ENCODE peak calls at places on chromosome 17, in seven cellular contexts. One of them, this sample, is unnamed.

GRCh38 chr17:45050680-45051059 is 762 bp downstream of the DCAKD start:
- DNase-seq in left ventricle myocardium inferior: no peak
- DNase-seq in iPS DF 6.9: no peak
- DNase-seq in cardiac muscle cell: no peak
- DNase-seq in thoracic aorta: no peak
- DNase-seq in heart right ventricle: no peak
- DNase-seq in aorta: no peak
- DNase-seq in this sample: no peak

GRCh38 chr17:75773808-75774470 is 8.9 kb upstream of the GALK1 start:
- DNase-seq in left ventricle myocardium inferior: no peak
- DNase-seq in iPS DF 6.9: no peak
- DNase-seq in cardiac muscle cell: no peak
- DNase-seq in thoracic aorta: no peak
- DNase-seq in heart right ventricle: no peak
- DNase-seq in aorta: no peak
- DNase-seq in this sample: no peak

GRCh38 chr17:83081561-83082201 is 2.3 kb downstream of the METRNL start:
- DNase-seq in left ventricle myocardium inferior: no peak
- DNase-seq in iPS DF 6.9: no peak
- DNase-seq in cardiac muscle cell: no peak
- DNase-seq in thoracic aorta: no peak
- DNase-seq in heart right ventricle: no peak
- DNase-seq in aorta: peak
- DNase-seq in this sample: no peak

GRCh38 chr17:41494524-41494923 is 4.8 kb upstream of the KRT36 start:
- DNase-seq in left ventricle myocardium inferior: no peak
- DNase-seq in iPS DF 6.9: no peak
- DNase-seq in cardiac muscle cell: no peak
- DNase-seq in thoracic aorta: no peak
- DNase-seq in heart right ventricle: no peak
- DNase-seq in aorta: peak
- DNase-seq in this sample: no peak

GRCh38 chr17:8941980-8942617 is 23.4 kb downstream of the PIK3R5 start:
- DNase-seq in left ventricle myocardium inferior: no peak
- DNase-seq in iPS DF 6.9: no peak
- DNase-seq in cardiac muscle cell: no peak
- DNase-seq in thoracic aorta: no peak
- DNase-seq in heart right ventricle: no peak
- DNase-seq in aorta: no peak
- DNase-seq in this sample: no peak

GRCh38 chr17:58232707-58233156 is 5.7 kb upstream of the LPO start:
- DNase-seq in left ventricle myocardium inferior: no peak
- DNase-seq in iPS DF 6.9: no peak
- DNase-seq in cardiac muscle cell: no peak
- DNase-seq in thoracic aorta: no peak
- DNase-seq in heart right ventricle: no peak
- DNase-seq in aorta: no peak
- DNase-seq in this sample: no peak

GRCh38 chr17:41894791-41895331 is 23.9 kb downstream of the ACLY start:
- DNase-seq in left ventricle myocardium inferior: no peak
- DNase-seq in iPS DF 6.9: no peak
- DNase-seq in cardiac muscle cell: no peak
- DNase-seq in thoracic aorta: no peak
- DNase-seq in heart right ventricle: no peak
- DNase-seq in aorta: no peak
- DNase-seq in this sample: no peak

GRCh38 chr17:65434878-65435277 is 126.6 kb downstream of the AXIN2 start:
- DNase-seq in left ventricle myocardium inferior: no peak
- DNase-seq in iPS DF 6.9: no peak
- DNase-seq in cardiac muscle cell: no peak
- DNase-seq in thoracic aorta: no peak
- DNase-seq in heart right ventricle: no peak
- DNase-seq in aorta: no peak
- DNase-seq in this sample: no peak

GRCh38 chr17:36935681-36936454 is 1.4 kb upstream of the LHX1 start:
- DNase-seq in left ventricle myocardium inferior: no peak
- DNase-seq in iPS DF 6.9: no peak
- DNase-seq in cardiac muscle cell: peak
- DNase-seq in thoracic aorta: no peak
- DNase-seq in heart right ventricle: no peak
- DNase-seq in aorta: no peak
- DNase-seq in this sample: no peak

GRCh38 chr17:8453326-8453725 is 17.6 kb downstream of the NDEL1 start:
- DNase-seq in left ventricle myocardium inferior: no peak
- DNase-seq in iPS DF 6.9: no peak
- DNase-seq in cardiac muscle cell: no peak
- DNase-seq in thoracic aorta: no peak
- DNase-seq in heart right ventricle: no peak
- DNase-seq in aorta: no peak
- DNase-seq in this sample: no peak

GRCh38 chr17:76570877-76571471 is 14.7 kb downstream of the ST6GALNAC2 start:
- DNase-seq in left ventricle myocardium inferior: no peak
- DNase-seq in iPS DF 6.9: no peak
- DNase-seq in cardiac muscle cell: no peak
- DNase-seq in thoracic aorta: no peak
- DNase-seq in heart right ventricle: no peak
- DNase-seq in aorta: no peak
- DNase-seq in this sample: no peak

GRCh38 chr17:12133183-12133582 is 112.5 kb downstream of the MAP2K4 start:
- DNase-seq in left ventricle myocardium inferior: no peak
- DNase-seq in iPS DF 6.9: no peak
- DNase-seq in cardiac muscle cell: no peak
- DNase-seq in thoracic aorta: no peak
- DNase-seq in heart right ventricle: no peak
- DNase-seq in aorta: no peak
- DNase-seq in this sample: no peak

GRCh38 chr17:78933959-78934568 is 8.9 kb upstream of the TIMP2 start:
- DNase-seq in left ventricle myocardium inferior: peak
- DNase-seq in iPS DF 6.9: no peak
- DNase-seq in cardiac muscle cell: peak
- DNase-seq in thoracic aorta: peak
- DNase-seq in heart right ventricle: peak
- DNase-seq in aorta: peak
- DNase-seq in this sample: peak

GRCh38 chr17:39487946-39488345 is 26.7 kb downstream of the CDK12 start:
- DNase-seq in left ventricle myocardium inferior: no peak
- DNase-seq in iPS DF 6.9: no peak
- DNase-seq in cardiac muscle cell: no peak
- DNase-seq in thoracic aorta: no peak
- DNase-seq in heart right ventricle: no peak
- DNase-seq in aorta: no peak
- DNase-seq in this sample: no peak

GRCh38 chr17:7361906-7362305 is 7.0 kb downstream of the TMEM95 start:
- DNase-seq in left ventricle myocardium inferior: no peak
- DNase-seq in iPS DF 6.9: no peak
- DNase-seq in cardiac muscle cell: no peak
- DNase-seq in thoracic aorta: no peak
- DNase-seq in heart right ventricle: no peak
- DNase-seq in aorta: no peak
- DNase-seq in this sample: no peak
- H3K27ac ChIP-seq in left ventricle myocardium inferior: no peak
- H3K27ac ChIP-seq in iPS DF 6.9: no peak
- H3K27ac ChIP-seq in cardiac muscle cell: no peak
- H3K27ac ChIP-seq in thoracic aorta: no peak
- H3K27ac ChIP-seq in heart right ventricle: no peak
- H3K27ac ChIP-seq in aorta: no peak
- H3K27ac ChIP-seq in this sample: no peak

DNA sequence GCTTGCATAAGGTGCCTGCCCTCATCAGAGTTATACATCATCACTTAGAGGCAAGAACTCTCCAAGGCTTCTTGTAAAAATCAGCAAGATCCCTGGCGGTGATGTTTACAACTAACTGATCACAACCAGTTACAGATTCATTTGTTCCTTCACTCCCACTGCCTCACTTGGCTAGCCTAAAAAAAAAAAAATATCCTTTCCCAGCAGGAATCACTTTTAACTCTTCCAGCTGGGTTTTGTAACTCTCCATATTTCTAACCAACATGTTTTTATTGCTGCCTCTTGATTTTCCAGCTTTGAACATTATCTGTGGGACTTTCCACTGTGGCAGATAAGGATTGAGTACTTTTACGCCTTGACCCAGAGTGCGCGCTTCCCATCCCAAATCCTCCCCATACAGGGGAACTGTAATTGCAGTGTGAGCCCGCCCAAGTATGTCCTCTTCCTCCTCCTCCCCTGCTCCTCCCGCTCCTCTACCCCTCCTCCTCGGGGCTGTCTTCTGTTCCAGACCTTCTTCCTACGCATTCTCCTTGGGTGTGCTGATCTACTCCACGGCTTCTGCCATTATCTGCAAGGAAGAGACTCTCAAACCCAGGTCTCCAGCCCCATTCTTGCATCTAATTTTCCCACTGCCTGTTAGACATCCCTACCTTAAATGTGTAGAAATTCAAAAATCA is 43.4 kb downstream of the CYB5D2 start:
- DNase-seq in left ventricle myocardium inferior: no peak
- DNase-seq in iPS DF 6.9: no peak
- DNase-seq in cardiac muscle cell: no peak
- DNase-seq in thoracic aorta: no peak
- DNase-seq in heart right ventricle: no peak
- DNase-seq in aorta: no peak
- DNase-seq in this sample: peak
- H3K27ac ChIP-seq in left ventricle myocardium inferior: peak
- H3K27ac ChIP-seq in iPS DF 6.9: no peak
- H3K27ac ChIP-seq in cardiac muscle cell: no peak
- H3K27ac ChIP-seq in thoracic aorta: no peak
- H3K27ac ChIP-seq in heart right ventricle: no peak
- H3K27ac ChIP-seq in aorta: no peak
- H3K27ac ChIP-seq in this sample: peak

DNA sequence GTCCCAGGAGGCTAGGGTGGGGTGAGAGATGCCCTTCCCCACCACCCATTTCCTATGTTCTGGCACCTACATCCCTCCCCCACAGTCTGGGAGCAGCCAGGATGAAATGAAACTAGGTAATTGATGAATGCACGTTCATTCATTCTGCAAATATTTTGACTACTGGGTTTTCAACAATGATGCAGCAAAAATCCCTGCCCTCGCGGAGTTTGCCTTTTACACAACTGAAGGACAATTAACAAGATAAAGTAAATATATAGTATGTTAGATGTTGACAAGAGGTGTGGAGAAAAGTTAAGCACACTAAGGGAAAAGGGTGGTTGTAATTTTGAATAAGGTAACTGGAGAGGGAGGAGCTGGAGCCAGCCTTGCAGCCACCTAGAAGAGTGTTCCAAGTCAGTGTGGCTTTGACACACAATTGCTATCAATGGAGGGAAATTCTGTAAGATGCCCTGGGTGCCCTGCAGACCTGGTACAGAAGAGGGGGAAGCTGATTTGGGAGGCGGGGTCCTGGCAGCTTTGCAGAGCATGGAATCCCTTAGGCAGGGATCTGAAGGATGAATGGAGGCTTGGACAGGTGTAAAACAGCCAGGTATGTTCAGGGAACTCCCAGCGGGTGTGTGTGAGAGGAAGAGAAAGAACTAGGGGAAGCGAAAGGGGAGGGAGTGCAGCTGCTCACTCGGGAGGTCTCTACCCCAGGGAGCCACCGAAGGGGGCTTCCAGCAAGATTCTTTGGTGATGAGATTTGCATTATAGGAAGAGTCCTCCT is 2.5 kb downstream of the TMEM92 start:
- DNase-seq in left ventricle myocardium inferior: no peak
- DNase-seq in iPS DF 6.9: no peak
- DNase-seq in cardiac muscle cell: no peak
- DNase-seq in thoracic aorta: no peak
- DNase-seq in heart right ventricle: no peak
- DNase-seq in aorta: peak
- DNase-seq in this sample: no peak
- H3K27ac ChIP-seq in left ventricle myocardium inferior: no peak
- H3K27ac ChIP-seq in iPS DF 6.9: no peak
- H3K27ac ChIP-seq in cardiac muscle cell: no peak
- H3K27ac ChIP-seq in thoracic aorta: no peak
- H3K27ac ChIP-seq in heart right ventricle: no peak
- H3K27ac ChIP-seq in aorta: no peak
- H3K27ac ChIP-seq in this sample: no peak

DNA sequence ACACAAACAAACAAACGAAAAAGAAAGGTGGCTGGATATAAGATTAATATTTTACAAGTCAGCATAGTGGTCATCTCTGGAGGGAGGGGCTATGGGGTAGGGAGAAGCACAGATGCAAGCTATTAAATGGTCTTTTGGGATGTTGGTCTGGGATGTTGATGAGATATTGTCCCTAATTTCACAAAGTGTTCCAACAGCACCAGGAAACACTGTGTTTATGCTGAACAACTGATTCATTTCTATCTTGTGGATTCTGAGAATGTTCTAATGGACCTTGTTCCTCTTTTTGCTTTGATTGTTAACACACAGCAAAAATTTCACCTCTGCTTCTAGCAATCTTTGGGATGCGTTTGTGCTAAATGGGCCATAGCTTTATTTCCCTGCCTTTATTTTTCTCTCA is 9.7 kb downstream of the PECAM1 start:
- DNase-seq in left ventricle myocardium inferior: no peak
- DNase-seq in iPS DF 6.9: no peak
- DNase-seq in cardiac muscle cell: no peak
- DNase-seq in thoracic aorta: no peak
- DNase-seq in heart right ventricle: no peak
- DNase-seq in aorta: no peak
- DNase-seq in this sample: no peak
- H3K27ac ChIP-seq in left ventricle myocardium inferior: peak
- H3K27ac ChIP-seq in iPS DF 6.9: no peak
- H3K27ac ChIP-seq in cardiac muscle cell: no peak
- H3K27ac ChIP-seq in thoracic aorta: no peak
- H3K27ac ChIP-seq in heart right ventricle: no peak
- H3K27ac ChIP-seq in aorta: no peak
- H3K27ac ChIP-seq in this sample: peak

DNA sequence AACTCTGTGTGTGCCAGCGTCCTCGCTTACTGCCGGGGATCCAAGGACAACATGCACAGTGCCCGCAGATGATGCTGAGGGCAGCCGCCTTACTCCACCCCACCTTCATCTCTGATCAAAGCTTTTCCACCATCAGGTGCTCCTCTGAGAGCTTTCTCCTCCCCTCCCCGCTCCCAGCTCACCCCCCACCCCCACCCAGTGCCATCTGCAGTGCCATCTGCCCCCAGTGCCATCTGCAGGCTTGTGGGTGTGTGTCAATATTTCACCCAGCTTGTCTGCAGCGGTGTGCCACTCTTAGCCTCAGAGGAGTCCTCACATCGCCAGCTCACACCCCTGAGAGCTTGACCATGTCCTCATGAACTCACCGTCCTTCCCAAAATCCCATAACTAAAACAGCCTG is 98.2 kb upstream of the NOL11 start:
- DNase-seq in left ventricle myocardium inferior: no peak
- DNase-seq in iPS DF 6.9: no peak
- DNase-seq in cardiac muscle cell: no peak
- DNase-seq in thoracic aorta: no peak
- DNase-seq in heart right ventricle: no peak
- DNase-seq in aorta: no peak
- DNase-seq in this sample: no peak
- H3K27ac ChIP-seq in left ventricle myocardium inferior: no peak
- H3K27ac ChIP-seq in iPS DF 6.9: no peak
- H3K27ac ChIP-seq in cardiac muscle cell: no peak
- H3K27ac ChIP-seq in thoracic aorta: no peak
- H3K27ac ChIP-seq in heart right ventricle: no peak
- H3K27ac ChIP-seq in aorta: no peak
- H3K27ac ChIP-seq in this sample: no peak

This sample was measured in vagina.